ENCODE peak calls at places on chromosome 22, in seven cellular contexts. One of them, this sample, is unnamed.

GRCh38 chr22:22097727-22098228 is 115.2 kb upstream of the TOP3B start:
- DNase-seq in activated CD8-positive, alpha-beta memory T cell treated with anti-CD3 and anti-CD28 coated beads, Interleukin-2, amount 50 U/mL, for 48 hours: peak; percentile 35
- DNase-seq in stimulated activated CD8-positive, alpha-beta memory T cell treated with anti-CD3 and anti-CD28 coated beads, Interleukin-15, amount 100 ng/mL, for 4 hours: no peak
- DNase-seq in left cardiac atrium: no peak
- DNase-seq in AG04449: no peak
- DNase-seq in adrenal gland: no peak
- DNase-seq in ureter: no peak
- DNase-seq in this sample: no peak

GRCh38 chr22:39097098-39098020 is at the start of gene APOBEC3H:
- DNase-seq in activated CD8-positive, alpha-beta memory T cell treated with anti-CD3 and anti-CD28 coated beads, Interleukin-2, amount 50 U/mL, for 48 hours: no peak
- DNase-seq in stimulated activated CD8-positive, alpha-beta memory T cell treated with anti-CD3 and anti-CD28 coated beads, Interleukin-15, amount 100 ng/mL, for 4 hours: no peak
- DNase-seq in left cardiac atrium: no peak
- DNase-seq in AG04449: no peak
- DNase-seq in adrenal gland: peak; percentile 64
- DNase-seq in ureter: peak; percentile 70
- DNase-seq in this sample: no peak

GRCh38 chr22:17890245-17890671 is 116.0 kb upstream of the BID start:
- DNase-seq in activated CD8-positive, alpha-beta memory T cell treated with anti-CD3 and anti-CD28 coated beads, Interleukin-2, amount 50 U/mL, for 48 hours: no peak
- DNase-seq in stimulated activated CD8-positive, alpha-beta memory T cell treated with anti-CD3 and anti-CD28 coated beads, Interleukin-15, amount 100 ng/mL, for 4 hours: no peak
- DNase-seq in left cardiac atrium: no peak
- DNase-seq in AG04449: no peak
- DNase-seq in adrenal gland: peak; percentile 66
- DNase-seq in ureter: no peak
- DNase-seq in this sample: peak; percentile 40

GRCh38 chr22:32723632-32724031 is 77.9 kb upstream of the TIMP3 start:
- DNase-seq in activated CD8-positive, alpha-beta memory T cell treated with anti-CD3 and anti-CD28 coated beads, Interleukin-2, amount 50 U/mL, for 48 hours: peak; percentile 67
- DNase-seq in stimulated activated CD8-positive, alpha-beta memory T cell treated with anti-CD3 and anti-CD28 coated beads, Interleukin-15, amount 100 ng/mL, for 4 hours: no peak
- DNase-seq in left cardiac atrium: peak; percentile 73
- DNase-seq in AG04449: peak; percentile 87
- DNase-seq in adrenal gland: peak; percentile 72
- DNase-seq in ureter: peak; percentile 82
- DNase-seq in this sample: peak; percentile 73

GRCh38 chr22:38930512-38930911 is 26.9 kb upstream of the APOBEC3A start:
- DNase-seq in activated CD8-positive, alpha-beta memory T cell treated with anti-CD3 and anti-CD28 coated beads, Interleukin-2, amount 50 U/mL, for 48 hours: no peak
- DNase-seq in stimulated activated CD8-positive, alpha-beta memory T cell treated with anti-CD3 and anti-CD28 coated beads, Interleukin-15, amount 100 ng/mL, for 4 hours: no peak
- DNase-seq in left cardiac atrium: no peak
- DNase-seq in AG04449: no peak
- DNase-seq in adrenal gland: no peak
- DNase-seq in ureter: peak; percentile 7
- DNase-seq in this sample: no peak

GRCh38 chr22:30609260-30610185 is 2.5 kb downstream of the TCN2 start:
- DNase-seq in activated CD8-positive, alpha-beta memory T cell treated with anti-CD3 and anti-CD28 coated beads, Interleukin-2, amount 50 U/mL, for 48 hours: no peak
- DNase-seq in stimulated activated CD8-positive, alpha-beta memory T cell treated with anti-CD3 and anti-CD28 coated beads, Interleukin-15, amount 100 ng/mL, for 4 hours: no peak
- DNase-seq in left cardiac atrium: peak; percentile 64
- DNase-seq in AG04449: peak; percentile 28
- DNase-seq in adrenal gland: peak; percentile 84
- DNase-seq in ureter: peak; percentile 72
- DNase-seq in this sample: no peak

GRCh38 chr22:32203181-32204105 is 1.4 kb downstream of the RFPL2 start:
- DNase-seq in activated CD8-positive, alpha-beta memory T cell treated with anti-CD3 and anti-CD28 coated beads, Interleukin-2, amount 50 U/mL, for 48 hours: peak; percentile 59
- DNase-seq in stimulated activated CD8-positive, alpha-beta memory T cell treated with anti-CD3 and anti-CD28 coated beads, Interleukin-15, amount 100 ng/mL, for 4 hours: no peak
- DNase-seq in left cardiac atrium: no peak
- DNase-seq in AG04449: no peak
- DNase-seq in adrenal gland: no peak
- DNase-seq in ureter: no peak
- DNase-seq in this sample: no peak

GRCh38 chr22:50584106-50585096 is 1.8 kb upstream of the CHKB start:
- DNase-seq in activated CD8-positive, alpha-beta memory T cell treated with anti-CD3 and anti-CD28 coated beads, Interleukin-2, amount 50 U/mL, for 48 hours: no peak
- DNase-seq in stimulated activated CD8-positive, alpha-beta memory T cell treated with anti-CD3 and anti-CD28 coated beads, Interleukin-15, amount 100 ng/mL, for 4 hours: no peak
- DNase-seq in left cardiac atrium: no peak
- DNase-seq in AG04449: no peak
- DNase-seq in adrenal gland: no peak
- DNase-seq in ureter: no peak
- DNase-seq in this sample: peak; percentile 6

GRCh38 chr22:50400406-50400805 is 57.3 kb downstream of the PPP6R2 start:
- DNase-seq in activated CD8-positive, alpha-beta memory T cell treated with anti-CD3 and anti-CD28 coated beads, Interleukin-2, amount 50 U/mL, for 48 hours: no peak
- DNase-seq in stimulated activated CD8-positive, alpha-beta memory T cell treated with anti-CD3 and anti-CD28 coated beads, Interleukin-15, amount 100 ng/mL, for 4 hours: no peak
- DNase-seq in left cardiac atrium: no peak
- DNase-seq in AG04449: no peak
- DNase-seq in adrenal gland: no peak
- DNase-seq in ureter: no peak
- DNase-seq in this sample: no peak

This sample was measured in heart left ventricle.